ENCODE peak calls at places on chromosomes 13 and 19, in nine cellular contexts. E is GM12878, P is A549, V is WTC11, A is HCT116, X is H1, Z is SK-N-SH, S is K562, Q is HepG2. G is an unnamed sample.

GRCh38 chr19:5032101-5032967 is 63.4 kb downstream of the KDM4B start:
- DNase-seq in X (no peak), A (no peak), S (no peak), P (no peak), Q (no peak), V (no peak), Z (no peak), E (no peak), G (no peak)

GRCh38 chr13:19158006-19158405 is 23.6 kb downstream of the TUBA3C start:
- DNase-seq in A (no peak), S (no peak), Q (no peak), P (no peak), V (no peak), E (no peak), X (no peak), Z (no peak), G (no peak)

GRCh38 chr13:37148501-37148900 is 43.0 kb upstream of the CSNK1A1L start:
- DNase-seq in P (no peak), S (no peak), V (no peak), Z (peak; percentile 12), E (no peak), X (no peak), Q (no peak), A (no peak), G (no peak)

GRCh38 chr13:101416181-101417042 is at the start of gene NALCN:
- DNase-seq in E (no peak), Q (no peak), S (no peak), X (peak; percentile 68), Z (peak; percentile 82), P (peak; percentile 24), A (no peak), V (peak; percentile 34), G (no peak)

GRCh38 chr19:11152318-11153062 is 3.1 kb downstream of the SPC24 start:
- DNase-seq in Z (no peak), A (no peak), S (no peak), P (peak; percentile 63), E (no peak), X (no peak), V (no peak), Q (no peak), G (no peak)

GRCh38 chr13:113001251-113002140 is 32.5 kb downstream of the MCF2L start:
- DNase-seq in E (no peak), V (no peak), P (no peak), Q (peak; percentile 47), X (no peak), Z (peak; percentile 95), S (no peak), A (no peak), G (no peak)

GRCh38 chr13:88085036-88085435 is 413.9 kb downstream of the SLITRK5 start:
- DNase-seq in E (no peak), X (no peak), A (no peak), Q (no peak), V (no peak), P (no peak), Z (no peak), S (no peak), G (no peak)

GRCh38 chr19:45030825-45031224 is 8.0 kb upstream of the CLASRP start:
- DNase-seq in S (no peak), A (no peak), Z (no peak), Q (no peak), X (no peak), E (no peak), P (no peak), V (no peak), G (no peak)

GRCh38 chr19:40524655-40525054 is 52.0 kb upstream of the SHKBP1 start:
- DNase-seq in E (no peak), P (no peak), S (no peak), Q (no peak), Z (no peak), X (no peak), A (no peak), V (no peak), G (no peak)

GRCh38 chr19:40524133-40524549 is 52.5 kb upstream of the SHKBP1 start:
- DNase-seq in A (no peak), X (no peak), P (no peak), Z (no peak), V (no peak), Q (no peak), S (no peak), E (no peak), G (no peak)

GRCh38 chr19:40521276-40521675 is 54.5 kb downstream of the SPTBN4 start:
- DNase-seq in A (no peak), E (no peak), V (no peak), Q (peak; percentile 39), Z (no peak), P (peak; percentile 83), S (no peak), X (no peak), G (peak; percentile 52)

GRCh38 chr19:40525234-40526051 is 51.2 kb upstream of the SHKBP1 start:
- DNase-seq in Z (no peak), P (no peak), Q (no peak), X (no peak), S (no peak), E (no peak), V (no peak), A (no peak), G (no peak)

DNA sequence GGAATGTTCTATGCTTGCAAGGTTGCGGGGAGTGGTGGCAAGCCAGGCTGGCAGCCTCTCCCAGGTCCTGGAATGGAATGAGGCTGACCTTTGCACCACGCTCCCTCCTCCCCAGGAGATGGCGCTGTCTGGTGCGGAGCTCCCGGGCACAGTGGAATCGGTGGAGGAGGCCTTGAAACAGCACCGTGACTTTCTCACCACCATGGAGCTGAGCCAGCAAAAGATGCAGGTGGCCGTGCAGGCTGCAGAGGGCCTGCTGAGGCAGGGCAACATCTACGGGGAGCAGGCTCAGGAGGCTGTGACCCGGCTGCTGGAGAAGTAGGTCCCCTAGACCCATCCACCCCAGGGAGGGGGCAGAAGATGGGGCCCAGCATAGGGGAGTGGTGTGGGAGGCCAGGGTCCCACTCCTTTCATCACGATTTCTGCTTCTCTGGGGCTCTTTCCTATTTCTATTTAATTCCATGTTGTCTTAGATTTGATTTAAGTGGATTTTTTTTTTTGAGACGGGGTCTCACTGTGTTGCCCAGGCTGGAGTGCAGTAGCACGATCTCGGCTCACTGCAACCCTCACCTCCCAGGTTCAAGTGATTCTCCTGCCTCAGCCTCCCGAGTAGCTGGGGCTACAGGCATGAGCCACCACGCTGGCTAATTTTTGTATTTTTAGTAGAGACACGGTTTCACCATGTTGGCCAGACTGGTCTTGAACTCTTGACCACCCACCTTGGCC is 53.2 kb upstream of the SHKBP1 start:
- DNase-seq in A (peak; percentile 72), Q (peak; percentile 61), X (peak; percentile 87), Z (peak; percentile 83), V (peak; percentile 87), P (peak; percentile 96), S (peak; percentile 77), E (no peak), G (peak; percentile 67)
- TF ChIP-seq MAX in A (no peak), Q (peak; percentile 27), X (peak; percentile 66), Z (no peak), V (peak; percentile 22), P (peak; percentile 80), S (peak; percentile 35), E (no peak), G (peak; percentile 59)

GRCh38 chr13:98751397-98752110 is 918 bp downstream of the SLC15A1 start:
- DNase-seq in V (peak; percentile 65), Z (peak; percentile 28), P (peak; percentile 9), S (no peak), A (no peak), X (peak; percentile 59), E (no peak), Q (no peak), G (no peak)
- TF ChIP-seq MAX in V (no peak), Z (no peak), P (no peak), S (no peak), A (no peak), X (no peak), E (no peak), Q (no peak), G (no peak)

GRCh38 chr13:33723772-33724435 is 94.0 kb upstream of the RFC3 start:
- DNase-seq in S (peak; percentile 6), Z (peak; percentile 66), V (peak; percentile 69), X (peak; percentile 63), E (peak; percentile 86), A (peak; percentile 77), Q (peak; percentile 83), P (peak; percentile 82), G (peak; percentile 83)

GRCh38 chr13:33730147-33730546 is 87.8 kb upstream of the RFC3 start:
- DNase-seq in S (no peak), P (no peak), Z (no peak), E (no peak), Q (no peak), A (no peak), X (no peak), V (no peak), G (peak; percentile 64)

GRCh38 chr13:33725340-33725739 is 92.6 kb upstream of the RFC3 start:
- DNase-seq in Q (no peak), S (no peak), A (no peak), P (no peak), V (no peak), E (no peak), Z (no peak), X (no peak), G (no peak)

GRCh38 chr13:33728271-33729037 is 89.5 kb upstream of the RFC3 start:
- DNase-seq in Q (no peak), V (no peak), X (no peak), A (no peak), Z (no peak), E (peak; percentile 96), P (peak; percentile 18), S (no peak), G (peak; percentile 79)

GRCh38 chr13:33727356-33728083 is 90.4 kb upstream of the RFC3 start:
- DNase-seq in Z (no peak), S (no peak), P (no peak), E (no peak), Q (no peak), A (no peak), X (no peak), V (no peak), G (no peak)
- TF ChIP-seq MAX in Z (no peak), S (no peak), P (no peak), E (no peak), Q (no peak), A (no peak), X (no peak), V (no peak), G (no peak)

GRCh38 chr19:13087795-13088537 is 14.7 kb downstream of the LYL1 start:
- DNase-seq in V (no peak), X (no peak), A (no peak), Z (no peak), E (no peak), Q (no peak), P (no peak), S (no peak), G (no peak)

GRCh38 chr19:13090511-13091231 is 12.0 kb downstream of the LYL1 start:
- DNase-seq in Z (peak; percentile 57), E (no peak), X (no peak), V (no peak), Q (no peak), A (no peak), P (no peak), S (no peak), G (no peak)

GRCh38 chr19:13087295-13087694 is 15.4 kb downstream of the LYL1 start:
- DNase-seq in E (no peak), Z (no peak), A (no peak), P (no peak), V (no peak), S (no peak), Q (no peak), X (no peak), G (no peak)

GRCh38 chr19:13089857-13090507 is 12.7 kb downstream of the LYL1 start:
- DNase-seq in X (no peak), V (no peak), Q (no peak), E (no peak), S (no peak), Z (no peak), A (no peak), P (no peak), G (no peak)

GRCh38 chr19:13089139-13089856 is 13.4 kb downstream of the LYL1 start:
- DNase-seq in Z (peak; percentile 73), S (peak; percentile 64), P (peak; percentile 28), A (no peak), X (peak; percentile 62), Q (peak; percentile 30), V (peak; percentile 76), E (no peak), G (no peak)
- TF ChIP-seq MAX in Z (no peak), S (no peak), P (no peak), A (no peak), X (no peak), Q (no peak), V (no peak), E (no peak), G (no peak)